ENCODE peak calls at places on chromosomes 3 and 15, in eight cellular contexts. W is PC-3, Y is BE2C, X is B cell, F is nephron progenitor cell, P is RWPE1, C is heart right ventricle, A is AG04450. E is an unnamed sample.

GRCh38 chr15:70165811-70166284 is 68.1 kb upstream of the TLE3 start:
- DNase-seq in C (peak), F (no peak), W (no peak), P (no peak), X (no peak), Y (no peak), A (no peak), E (no peak)

GRCh38 chr3:197958346-197958745 is 1.7 kb upstream of the LMLN start:
- DNase-seq in C (no peak), F (no peak), P (no peak), Y (no peak), A (no peak), X (no peak), W (no peak), E (no peak)

GRCh38 chr3:46717447-46718231 is at the start of gene PRSS50:
- DNase-seq in X (no peak), F (no peak), A (no peak), W (no peak), C (peak), Y (no peak), P (no peak), E (peak)

GRCh38 chr3:182711261-182711683 is 82.0 kb upstream of the ATP11B start:
- DNase-seq in P (no peak), C (no peak), Y (no peak), W (no peak), X (no peak), A (no peak), F (no peak), E (no peak)

GRCh38 chr3:7658294-7658693 is 797.4 kb downstream of the GRM7 start:
- DNase-seq in Y (no peak), C (no peak), X (no peak), P (no peak), A (no peak), F (no peak), W (no peak), E (no peak)

GRCh38 chr3:53180305-53181023 is 19.5 kb downstream of the PRKCD start:
- DNase-seq in C (no peak), P (no peak), Y (no peak), F (no peak), W (no peak), A (no peak), X (peak), E (peak)

GRCh38 chr3:86815880-86816279 is 175.1 kb downstream of the VGLL3 start:
- DNase-seq in Y (no peak), P (no peak), A (no peak), C (no peak), F (no peak), W (no peak), X (no peak), E (no peak)

GRCh38 chr3:194547042-194547441 is 60.2 kb upstream of the ATP13A3 start:
- DNase-seq in W (no peak), P (no peak), X (no peak), C (no peak), A (no peak), F (no peak), Y (no peak), E (no peak)

GRCh38 chr15:65194826-65195541 is 9.8 kb upstream of the CLPX start:
- DNase-seq in Y (no peak), C (no peak), F (no peak), W (no peak), X (no peak), A (no peak), P (no peak), E (no peak)

GRCh38 chr15:100879461-100880138 is at the start of gene ALDH1A3:
- DNase-seq in Y (peak), P (peak), F (peak), C (peak), W (peak), X (peak), A (peak), E (peak)

GRCh38 chr3:18951333-18951732 is 197.0 kb upstream of the KCNH8 start:
- DNase-seq in P (no peak), Y (no peak), W (peak), F (no peak), A (no peak), X (no peak), C (no peak), E (no peak)

GRCh38 chr3:67737911-67738865 is 83.8 kb upstream of the SUCLG2 start:
- DNase-seq in C (no peak), X (no peak), A (no peak), Y (no peak), W (no peak), P (no peak), F (no peak), E (no peak)

GRCh38 chr3:60435941-60436650 is 815.2 kb downstream of the FHIT start:
- DNase-seq in W (no peak), C (no peak), X (no peak), A (no peak), Y (no peak), P (no peak), F (no peak), E (no peak)

GRCh38 chr3:111801697-111802655 is 57.1 kb upstream of the PHLDB2 start:
- DNase-seq in W (peak), C (no peak), X (no peak), Y (no peak), A (peak), P (peak), F (no peak), E (no peak)

GRCh38 chr3:42556089-42556632 is 25.6 kb downstream of the SEC22C start:
- DNase-seq in A (no peak), C (no peak), F (no peak), Y (no peak), W (peak), P (no peak), X (no peak), E (no peak)

GRCh38 chr3:171181907-171182690 is 155.6 kb upstream of the SLC2A2 start:
- DNase-seq in X (no peak), Y (no peak), P (peak), F (no peak), A (no peak), W (no peak), C (no peak), E (no peak)

GRCh38 chr3:31361391-31362273 is 171.1 kb upstream of the STT3B start:
- DNase-seq in W (peak), C (no peak), A (no peak), P (no peak), X (no peak), F (peak), Y (no peak), E (no peak)

GRCh38 chr3:8647137-8647970 is 2.8 kb upstream of the SSUH2 start:
- DNase-seq in Y (no peak), C (no peak), W (no peak), F (no peak), P (no peak), A (no peak), X (no peak), E (no peak)

GRCh38 chr3:69094467-69095205 is 9.9 kb downstream of the ARL6IP5 start:
- DNase-seq in F (no peak), Y (no peak), C (no peak), A (no peak), W (no peak), X (no peak), P (no peak), E (no peak)

GRCh38 chr15:98580577-98580976 is 67.8 kb upstream of the IGF1R start:
- DNase-seq in F (peak), Y (no peak), X (no peak), C (no peak), P (no peak), W (no peak), A (no peak), E (no peak)

GRCh38 chr15:26891448-26891881 is 24.6 kb downstream of the GABRA5 start:
- DNase-seq in F (peak), X (peak), W (peak), A (no peak), P (peak), Y (peak), C (peak), E (peak)

GRCh38 chr15:29952245-29952644 is 130.0 kb upstream of the TJP1 start:
- DNase-seq in A (no peak), X (no peak), C (no peak), Y (no peak), P (no peak), F (no peak), W (no peak), E (no peak)

GRCh38 chr15:73051402-73051810 is 857 bp upstream of the NEO1 start:
- DNase-seq in A (no peak), P (peak), X (no peak), W (peak), F (no peak), C (no peak), Y (no peak), E (no peak)

GRCh38 chr3:77489216-77489615 is 449.3 kb downstream of the ROBO2 start:
- DNase-seq in P (no peak), A (no peak), Y (no peak), C (no peak), X (no peak), F (no peak), W (no peak), E (no peak)

GRCh38 chr15:31024330-31024729 is 32.9 kb upstream of the MTMR10 start:
- DNase-seq in P (peak), F (peak), X (no peak), A (peak), C (no peak), Y (no peak), W (peak), E (no peak)

GRCh38 chr3:171396048-171396447 is 64.2 kb downstream of the TNIK start:
- DNase-seq in F (no peak), P (no peak), W (peak), A (no peak), Y (no peak), X (no peak), C (no peak), E (no peak)

GRCh38 chr3:176916777-176917176 is 280.5 kb downstream of the TBL1XR1 start:
- DNase-seq in F (no peak), W (peak), P (peak), C (no peak), A (no peak), Y (no peak), X (no peak), E (no peak)

GRCh38 chr3:156509209-156510174 is 45.4 kb downstream of the SSR3 start:
- DNase-seq in Y (no peak), P (peak), A (peak), F (peak), X (peak), C (no peak), W (peak), E (peak)

GRCh38 chr3:96960661-96961330 is 146.4 kb downstream of the EPHA6 start:
- DNase-seq in A (no peak), X (no peak), F (no peak), Y (no peak), W (peak), C (no peak), P (peak), E (no peak)

GRCh38 chr15:72859023-72859756 is 75.6 kb upstream of the ADPGK start:
- DNase-seq in X (no peak), W (no peak), P (no peak), Y (no peak), F (no peak), A (no peak), C (no peak), E (no peak)

GRCh38 chr3:44518782-44519156 is 36.2 kb upstream of the ZKSCAN7 start:
- DNase-seq in F (no peak), Y (no peak), A (no peak), C (no peak), P (no peak), X (no peak), W (no peak), E (no peak)

GRCh38 chr3:106034313-106034712 is 165.5 kb upstream of the CBLB start:
- DNase-seq in A (no peak), P (peak), C (no peak), Y (no peak), F (no peak), X (no peak), W (peak), E (no peak)

GRCh38 chr3:196145420-196146262 is 63.8 kb upstream of the TFRC start:
- DNase-seq in X (no peak), W (no peak), Y (no peak), A (no peak), P (no peak), F (no peak), C (no peak), E (no peak)

GRCh38 chr3:149442845-149443544 is 31.5 kb upstream of the TM4SF4 start:
- DNase-seq in C (no peak), W (no peak), A (no peak), X (no peak), F (no peak), Y (no peak), P (peak), E (no peak)

GRCh38 chr3:70754314-70754713 is 441.9 kb upstream of the MDFIC2 start:
- DNase-seq in W (no peak), P (no peak), Y (no peak), A (no peak), X (no peak), F (no peak), C (no peak), E (no peak)

GRCh38 chr3:70748593-70748992 is 436.2 kb upstream of the MDFIC2 start:
- DNase-seq in A (no peak), X (no peak), P (no peak), C (no peak), Y (no peak), F (no peak), W (no peak), E (no peak)

GRCh38 chr3:70749122-70749521 is 436.7 kb upstream of the MDFIC2 start:
- DNase-seq in P (no peak), X (no peak), W (no peak), Y (no peak), F (no peak), A (no peak), C (no peak), E (no peak)

GRCh38 chr3:70757658-70758057 is 445.2 kb upstream of the MDFIC2 start:
- DNase-seq in W (no peak), C (no peak), A (no peak), F (no peak), P (no peak), X (no peak), Y (no peak), E (no peak)

GRCh38 chr3:70753572-70753971 is 441.1 kb upstream of the MDFIC2 start:
- DNase-seq in Y (no peak), P (no peak), F (no peak), C (no peak), X (no peak), W (peak), A (no peak), E (no peak)
- TF ChIP-seq CTCF in Y (peak), P (no peak), F (no peak), C (peak), X (no peak), W (peak), A (peak), E (no peak)

GRCh38 chr15:58167095-58167591 is 29.0 kb downstream of the AQP9 start:
- DNase-seq in F (no peak), Y (peak), C (no peak), W (no peak), X (no peak), P (no peak), A (no peak), E (no peak)

GRCh38 chr15:58165661-58166060 is 27.5 kb downstream of the AQP9 start:
- DNase-seq in A (no peak), C (peak), P (no peak), W (peak), Y (peak), X (no peak), F (no peak), E (no peak)

GRCh38 chr15:58171476-58172061 is 33.4 kb downstream of the AQP9 start:
- DNase-seq in C (no peak), P (no peak), Y (no peak), A (no peak), F (no peak), W (no peak), X (no peak), E (no peak)

GRCh38 chr15:58174709-58175108 is 36.5 kb downstream of the AQP9 start:
- DNase-seq in W (no peak), Y (no peak), X (no peak), F (no peak), A (no peak), P (no peak), C (no peak), E (no peak)

DNA sequence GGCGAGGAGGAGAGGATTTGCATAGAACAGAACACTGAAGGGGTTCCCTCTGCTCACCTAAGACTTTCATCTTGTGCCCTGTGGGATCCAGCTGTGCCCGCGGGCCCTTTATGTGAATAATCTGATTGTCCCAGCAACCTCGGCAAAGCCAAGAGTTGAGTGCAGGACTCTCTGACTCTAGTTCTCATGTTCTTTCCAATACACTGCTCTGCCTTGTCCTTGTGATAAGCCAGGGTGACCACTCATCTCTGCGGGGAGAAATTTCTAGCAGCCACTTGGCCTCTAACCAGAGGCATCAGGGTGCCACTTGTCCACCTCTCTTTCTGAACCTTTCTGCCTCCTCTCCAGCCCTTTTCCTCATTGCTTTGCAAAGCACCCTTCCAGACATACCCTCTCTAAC is 31.8 kb downstream of the AQP9 start:
- DNase-seq in C (no peak), P (no peak), Y (no peak), A (no peak), F (no peak), X (no peak), W (no peak), E (no peak)
- TF ChIP-seq CTCF in C (no peak), P (no peak), Y (no peak), A (no peak), F (no peak), X (no peak), W (no peak), E (no peak)

GRCh38 chr3:36843065-36844051 is 79.0 kb upstream of the DCLK3 start:
- DNase-seq in Y (peak), P (peak), W (peak), C (no peak), A (no peak), X (peak), F (peak), E (peak)
- TF ChIP-seq CTCF in Y (peak), P (peak), W (peak), C (peak), A (peak), X (peak), F (peak), E (peak)

DNA sequence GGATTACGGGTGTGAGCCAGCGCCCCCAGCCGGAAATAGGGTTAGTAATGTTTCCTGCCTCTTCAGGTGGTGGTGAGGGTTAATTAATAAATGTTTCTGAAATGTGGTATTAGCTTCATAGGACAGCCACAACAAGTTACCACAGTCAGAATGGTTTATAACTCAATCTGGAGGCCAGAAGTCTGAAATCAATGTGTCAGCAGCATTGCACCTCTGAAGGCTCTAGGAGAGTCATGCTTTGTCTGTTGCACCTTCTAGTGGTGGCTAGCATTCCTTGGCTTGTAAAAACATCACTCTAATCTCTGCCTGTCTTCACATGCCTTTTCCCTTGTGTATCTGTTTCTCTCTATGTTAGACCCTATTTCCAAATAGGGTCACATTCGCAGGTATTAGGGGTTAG is 7.8 kb upstream of the RPSA start:
- DNase-seq in P (no peak), C (no peak), F (no peak), A (no peak), W (no peak), X (no peak), Y (no peak), E (no peak)
- TF ChIP-seq CTCF in P (no peak), C (no peak), F (no peak), A (no peak), W (peak), X (no peak), Y (no peak), E (no peak)

GRCh38 chr3:138267083-138267482 is 62.6 kb downstream of the NME9 start:
- DNase-seq in A (no peak), W (no peak), Y (no peak), C (no peak), X (no peak), F (no peak), P (no peak), E (no peak)

GRCh38 chr3:138259126-138259525 is 70.5 kb downstream of the NME9 start:
- DNase-seq in F (no peak), A (no peak), W (no peak), Y (no peak), C (no peak), X (no peak), P (no peak), E (no peak)

GRCh38 chr3:138260636-138261035 is 69.0 kb downstream of the NME9 start:
- DNase-seq in P (no peak), Y (no peak), A (no peak), C (no peak), F (no peak), X (no peak), W (no peak), E (no peak)

GRCh38 chr3:138265745-138266144 is 63.9 kb downstream of the NME9 start:
- DNase-seq in F (no peak), C (no peak), X (no peak), Y (no peak), P (no peak), W (no peak), A (no peak), E (no peak)

DNA sequence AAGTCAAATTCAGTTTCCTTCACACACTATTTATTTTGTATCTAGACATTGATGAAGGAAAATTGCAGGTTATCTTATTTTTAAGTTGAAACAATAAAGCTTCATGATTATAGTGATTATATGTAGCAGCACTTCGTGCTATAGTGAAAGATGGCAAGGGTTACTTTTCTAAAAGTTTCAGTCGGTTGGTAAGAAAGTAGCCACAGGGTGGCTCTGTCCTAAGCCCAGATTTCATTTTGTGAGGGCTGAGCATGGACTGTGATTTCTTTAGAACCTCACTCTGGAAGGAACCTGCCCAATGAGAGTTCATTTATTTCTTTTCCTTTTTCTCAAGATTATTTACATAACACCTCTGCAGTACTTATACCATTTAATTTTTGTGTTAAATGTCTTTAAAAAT is 66.5 kb downstream of the NME9 start:
- DNase-seq in X (no peak), P (no peak), A (no peak), W (no peak), F (no peak), Y (no peak), C (no peak), E (no peak)
- TF ChIP-seq CTCF in X (no peak), P (no peak), A (no peak), W (peak), F (no peak), Y (peak), C (peak), E (no peak)

GRCh38 chr3:138180375-138181029 is 5.8 kb upstream of the DBR1 start:
- DNase-seq in F (no peak), W (peak), Y (peak), X (peak), A (no peak), C (no peak), P (peak), E (peak)
- TF ChIP-seq CTCF in F (no peak), W (peak), Y (peak), X (peak), A (peak), C (peak), P (peak), E (peak)